ENCODE peak calls at places on chromosomes 16 and 17, in eight cellular contexts. One of them, this sample, is unnamed.

GRCh38 chr17:54348234-54348633 is 525.5 kb downstream of the KIF2B start:
- ATAC-seq in thoracic aorta: no peak
- ATAC-seq in WTC11: no peak
- ATAC-seq in pancreas: no peak
- ATAC-seq in stimulated activated effector memory CD8-positive, alpha-beta T cell treated with anti-CD3 and anti-CD28 coated beads, Interleukin-12 subunit alpha, Interleukin-12 subunit beta, amount 100 ng/mL, for 72 hours: no peak
- ATAC-seq in activated CD8-positive, alpha-beta memory T cell treated with anti-CD3 and anti-CD28 coated beads, Interleukin-2, amount 10 ng/mL, durations not matched to agents 7 days and 5 days: no peak
- ATAC-seq in HCT116: no peak
- ATAC-seq in activated T-cell treated with anti-CD3 and anti-CD28 coated beads, Interleukin-2, amount 50 U/mL, for 4 hours: no peak
- ATAC-seq in this sample: no peak

GRCh38 chr17:12983986-12984932 is 33.6 kb downstream of the ELAC2 start:
- ATAC-seq in thoracic aorta: no peak
- ATAC-seq in WTC11: no peak
- ATAC-seq in pancreas: peak
- ATAC-seq in stimulated activated effector memory CD8-positive, alpha-beta T cell treated with anti-CD3 and anti-CD28 coated beads, Interleukin-12 subunit alpha, Interleukin-12 subunit beta, amount 100 ng/mL, for 72 hours: no peak
- ATAC-seq in activated CD8-positive, alpha-beta memory T cell treated with anti-CD3 and anti-CD28 coated beads, Interleukin-2, amount 10 ng/mL, durations not matched to agents 7 days and 5 days: no peak
- ATAC-seq in HCT116: no peak
- ATAC-seq in activated T-cell treated with anti-CD3 and anti-CD28 coated beads, Interleukin-2, amount 50 U/mL, for 4 hours: no peak
- ATAC-seq in this sample: no peak

GRCh38 chr17:35051579-35052239 is 11.8 kb downstream of the RFFL start:
- ATAC-seq in thoracic aorta: no peak
- ATAC-seq in WTC11: no peak
- ATAC-seq in pancreas: peak
- ATAC-seq in stimulated activated effector memory CD8-positive, alpha-beta T cell treated with anti-CD3 and anti-CD28 coated beads, Interleukin-12 subunit alpha, Interleukin-12 subunit beta, amount 100 ng/mL, for 72 hours: peak
- ATAC-seq in activated CD8-positive, alpha-beta memory T cell treated with anti-CD3 and anti-CD28 coated beads, Interleukin-2, amount 10 ng/mL, durations not matched to agents 7 days and 5 days: peak
- ATAC-seq in HCT116: no peak
- ATAC-seq in activated T-cell treated with anti-CD3 and anti-CD28 coated beads, Interleukin-2, amount 50 U/mL, for 4 hours: no peak
- ATAC-seq in this sample: peak

GRCh38 chr17:45973099-45973838 is 25.8 kb upstream of the STH start:
- ATAC-seq in thoracic aorta: no peak
- ATAC-seq in WTC11: no peak
- ATAC-seq in pancreas: peak
- ATAC-seq in stimulated activated effector memory CD8-positive, alpha-beta T cell treated with anti-CD3 and anti-CD28 coated beads, Interleukin-12 subunit alpha, Interleukin-12 subunit beta, amount 100 ng/mL, for 72 hours: no peak
- ATAC-seq in activated CD8-positive, alpha-beta memory T cell treated with anti-CD3 and anti-CD28 coated beads, Interleukin-2, amount 10 ng/mL, durations not matched to agents 7 days and 5 days: no peak
- ATAC-seq in HCT116: no peak
- ATAC-seq in activated T-cell treated with anti-CD3 and anti-CD28 coated beads, Interleukin-2, amount 50 U/mL, for 4 hours: no peak
- ATAC-seq in this sample: no peak

GRCh38 chr17:82593590-82594087 is 54.6 kb downstream of the WDR45B start:
- ATAC-seq in thoracic aorta: no peak
- ATAC-seq in WTC11: no peak
- ATAC-seq in pancreas: peak
- ATAC-seq in stimulated activated effector memory CD8-positive, alpha-beta T cell treated with anti-CD3 and anti-CD28 coated beads, Interleukin-12 subunit alpha, Interleukin-12 subunit beta, amount 100 ng/mL, for 72 hours: no peak
- ATAC-seq in activated CD8-positive, alpha-beta memory T cell treated with anti-CD3 and anti-CD28 coated beads, Interleukin-2, amount 10 ng/mL, durations not matched to agents 7 days and 5 days: peak
- ATAC-seq in HCT116: peak
- ATAC-seq in activated T-cell treated with anti-CD3 and anti-CD28 coated beads, Interleukin-2, amount 50 U/mL, for 4 hours: no peak
- ATAC-seq in this sample: no peak

GRCh38 chr16:48378836-48379235 is 6.4 kb downstream of the SIAH1 start:
- ATAC-seq in thoracic aorta: no peak
- ATAC-seq in WTC11: no peak
- ATAC-seq in pancreas: no peak
- ATAC-seq in stimulated activated effector memory CD8-positive, alpha-beta T cell treated with anti-CD3 and anti-CD28 coated beads, Interleukin-12 subunit alpha, Interleukin-12 subunit beta, amount 100 ng/mL, for 72 hours: no peak
- ATAC-seq in activated CD8-positive, alpha-beta memory T cell treated with anti-CD3 and anti-CD28 coated beads, Interleukin-2, amount 10 ng/mL, durations not matched to agents 7 days and 5 days: no peak
- ATAC-seq in HCT116: no peak
- ATAC-seq in activated T-cell treated with anti-CD3 and anti-CD28 coated beads, Interleukin-2, amount 50 U/mL, for 4 hours: no peak
- ATAC-seq in this sample: no peak

GRCh38 chr17:10821062-10821461 is 16.8 kb downstream of the PIRT start:
- ATAC-seq in thoracic aorta: no peak
- ATAC-seq in WTC11: peak
- ATAC-seq in pancreas: peak
- ATAC-seq in stimulated activated effector memory CD8-positive, alpha-beta T cell treated with anti-CD3 and anti-CD28 coated beads, Interleukin-12 subunit alpha, Interleukin-12 subunit beta, amount 100 ng/mL, for 72 hours: no peak
- ATAC-seq in activated CD8-positive, alpha-beta memory T cell treated with anti-CD3 and anti-CD28 coated beads, Interleukin-2, amount 10 ng/mL, durations not matched to agents 7 days and 5 days: no peak
- ATAC-seq in HCT116: no peak
- ATAC-seq in activated T-cell treated with anti-CD3 and anti-CD28 coated beads, Interleukin-2, amount 50 U/mL, for 4 hours: no peak
- ATAC-seq in this sample: no peak

GRCh38 chr17:47276868-47277267 is 23.2 kb downstream of the ITGB3 start:
- ATAC-seq in thoracic aorta: no peak
- ATAC-seq in WTC11: peak
- ATAC-seq in pancreas: peak
- ATAC-seq in stimulated activated effector memory CD8-positive, alpha-beta T cell treated with anti-CD3 and anti-CD28 coated beads, Interleukin-12 subunit alpha, Interleukin-12 subunit beta, amount 100 ng/mL, for 72 hours: no peak
- ATAC-seq in activated CD8-positive, alpha-beta memory T cell treated with anti-CD3 and anti-CD28 coated beads, Interleukin-2, amount 10 ng/mL, durations not matched to agents 7 days and 5 days: no peak
- ATAC-seq in HCT116: peak
- ATAC-seq in activated T-cell treated with anti-CD3 and anti-CD28 coated beads, Interleukin-2, amount 50 U/mL, for 4 hours: no peak
- ATAC-seq in this sample: no peak

GRCh38 chr17:28334666-28335200 is 539 bp downstream of the IFT20 start:
- ATAC-seq in thoracic aorta: no peak
- ATAC-seq in WTC11: no peak
- ATAC-seq in pancreas: no peak
- ATAC-seq in stimulated activated effector memory CD8-positive, alpha-beta T cell treated with anti-CD3 and anti-CD28 coated beads, Interleukin-12 subunit alpha, Interleukin-12 subunit beta, amount 100 ng/mL, for 72 hours: no peak
- ATAC-seq in activated CD8-positive, alpha-beta memory T cell treated with anti-CD3 and anti-CD28 coated beads, Interleukin-2, amount 10 ng/mL, durations not matched to agents 7 days and 5 days: no peak
- ATAC-seq in HCT116: no peak
- ATAC-seq in activated T-cell treated with anti-CD3 and anti-CD28 coated beads, Interleukin-2, amount 50 U/mL, for 4 hours: no peak
- ATAC-seq in this sample: no peak

GRCh38 chr16:23182675-23183485 is at the start of gene SCNN1G:
- ATAC-seq in thoracic aorta: peak
- ATAC-seq in WTC11: peak
- ATAC-seq in pancreas: peak
- ATAC-seq in stimulated activated effector memory CD8-positive, alpha-beta T cell treated with anti-CD3 and anti-CD28 coated beads, Interleukin-12 subunit alpha, Interleukin-12 subunit beta, amount 100 ng/mL, for 72 hours: peak
- ATAC-seq in activated CD8-positive, alpha-beta memory T cell treated with anti-CD3 and anti-CD28 coated beads, Interleukin-2, amount 10 ng/mL, durations not matched to agents 7 days and 5 days: peak
- ATAC-seq in HCT116: no peak
- ATAC-seq in activated T-cell treated with anti-CD3 and anti-CD28 coated beads, Interleukin-2, amount 50 U/mL, for 4 hours: peak
- ATAC-seq in this sample: peak

GRCh38 chr17:44186307-44187130 is at the start of gene TMUB2:
- ATAC-seq in thoracic aorta: peak
- ATAC-seq in WTC11: peak
- ATAC-seq in pancreas: peak
- ATAC-seq in stimulated activated effector memory CD8-positive, alpha-beta T cell treated with anti-CD3 and anti-CD28 coated beads, Interleukin-12 subunit alpha, Interleukin-12 subunit beta, amount 100 ng/mL, for 72 hours: peak
- ATAC-seq in activated CD8-positive, alpha-beta memory T cell treated with anti-CD3 and anti-CD28 coated beads, Interleukin-2, amount 10 ng/mL, durations not matched to agents 7 days and 5 days: peak
- ATAC-seq in HCT116: peak
- ATAC-seq in activated T-cell treated with anti-CD3 and anti-CD28 coated beads, Interleukin-2, amount 50 U/mL, for 4 hours: peak
- ATAC-seq in this sample: peak

GRCh38 chr17:35981908-35982330 is 622 bp upstream of the CCL16 start:
- ATAC-seq in thoracic aorta: no peak
- ATAC-seq in WTC11: peak
- ATAC-seq in pancreas: no peak
- ATAC-seq in stimulated activated effector memory CD8-positive, alpha-beta T cell treated with anti-CD3 and anti-CD28 coated beads, Interleukin-12 subunit alpha, Interleukin-12 subunit beta, amount 100 ng/mL, for 72 hours: no peak
- ATAC-seq in activated CD8-positive, alpha-beta memory T cell treated with anti-CD3 and anti-CD28 coated beads, Interleukin-2, amount 10 ng/mL, durations not matched to agents 7 days and 5 days: no peak
- ATAC-seq in HCT116: peak
- ATAC-seq in activated T-cell treated with anti-CD3 and anti-CD28 coated beads, Interleukin-2, amount 50 U/mL, for 4 hours: no peak
- ATAC-seq in this sample: no peak

GRCh38 chr16:22216191-22216831 is 10.2 kb downstream of the EEF2K start:
- ATAC-seq in thoracic aorta: no peak
- ATAC-seq in WTC11: no peak
- ATAC-seq in pancreas: peak
- ATAC-seq in stimulated activated effector memory CD8-positive, alpha-beta T cell treated with anti-CD3 and anti-CD28 coated beads, Interleukin-12 subunit alpha, Interleukin-12 subunit beta, amount 100 ng/mL, for 72 hours: peak
- ATAC-seq in activated CD8-positive, alpha-beta memory T cell treated with anti-CD3 and anti-CD28 coated beads, Interleukin-2, amount 10 ng/mL, durations not matched to agents 7 days and 5 days: peak
- ATAC-seq in HCT116: no peak
- ATAC-seq in activated T-cell treated with anti-CD3 and anti-CD28 coated beads, Interleukin-2, amount 50 U/mL, for 4 hours: no peak
- ATAC-seq in this sample: no peak

GRCh38 chr16:88062341-88062861 is 111.2 kb downstream of the BANP start:
- ATAC-seq in thoracic aorta: peak
- ATAC-seq in WTC11: no peak
- ATAC-seq in pancreas: peak
- ATAC-seq in stimulated activated effector memory CD8-positive, alpha-beta T cell treated with anti-CD3 and anti-CD28 coated beads, Interleukin-12 subunit alpha, Interleukin-12 subunit beta, amount 100 ng/mL, for 72 hours: no peak
- ATAC-seq in activated CD8-positive, alpha-beta memory T cell treated with anti-CD3 and anti-CD28 coated beads, Interleukin-2, amount 10 ng/mL, durations not matched to agents 7 days and 5 days: no peak
- ATAC-seq in HCT116: no peak
- ATAC-seq in activated T-cell treated with anti-CD3 and anti-CD28 coated beads, Interleukin-2, amount 50 U/mL, for 4 hours: no peak
- ATAC-seq in this sample: no peak

GRCh38 chr16:23141033-23141432 is 8.2 kb downstream of the USP31 start:
- ATAC-seq in thoracic aorta: no peak
- ATAC-seq in WTC11: no peak
- ATAC-seq in pancreas: no peak
- ATAC-seq in stimulated activated effector memory CD8-positive, alpha-beta T cell treated with anti-CD3 and anti-CD28 coated beads, Interleukin-12 subunit alpha, Interleukin-12 subunit beta, amount 100 ng/mL, for 72 hours: no peak
- ATAC-seq in activated CD8-positive, alpha-beta memory T cell treated with anti-CD3 and anti-CD28 coated beads, Interleukin-2, amount 10 ng/mL, durations not matched to agents 7 days and 5 days: no peak
- ATAC-seq in HCT116: no peak
- ATAC-seq in activated T-cell treated with anti-CD3 and anti-CD28 coated beads, Interleukin-2, amount 50 U/mL, for 4 hours: no peak
- ATAC-seq in this sample: no peak

GRCh38 chr17:45648642-45649041 is 135.5 kb upstream of the CRHR1 start:
- ATAC-seq in thoracic aorta: no peak
- ATAC-seq in WTC11: peak
- ATAC-seq in pancreas: no peak
- ATAC-seq in stimulated activated effector memory CD8-positive, alpha-beta T cell treated with anti-CD3 and anti-CD28 coated beads, Interleukin-12 subunit alpha, Interleukin-12 subunit beta, amount 100 ng/mL, for 72 hours: no peak
- ATAC-seq in activated CD8-positive, alpha-beta memory T cell treated with anti-CD3 and anti-CD28 coated beads, Interleukin-2, amount 10 ng/mL, durations not matched to agents 7 days and 5 days: no peak
- ATAC-seq in HCT116: peak
- ATAC-seq in activated T-cell treated with anti-CD3 and anti-CD28 coated beads, Interleukin-2, amount 50 U/mL, for 4 hours: no peak
- ATAC-seq in this sample: no peak

GRCh38 chr17:74567397-74567796 is at the start of gene CD300H:
- ATAC-seq in thoracic aorta: no peak
- ATAC-seq in WTC11: no peak
- ATAC-seq in pancreas: peak
- ATAC-seq in stimulated activated effector memory CD8-positive, alpha-beta T cell treated with anti-CD3 and anti-CD28 coated beads, Interleukin-12 subunit alpha, Interleukin-12 subunit beta, amount 100 ng/mL, for 72 hours: no peak
- ATAC-seq in activated CD8-positive, alpha-beta memory T cell treated with anti-CD3 and anti-CD28 coated beads, Interleukin-2, amount 10 ng/mL, durations not matched to agents 7 days and 5 days: no peak
- ATAC-seq in HCT116: no peak
- ATAC-seq in activated T-cell treated with anti-CD3 and anti-CD28 coated beads, Interleukin-2, amount 50 U/mL, for 4 hours: no peak
- ATAC-seq in this sample: no peak

GRCh38 chr17:330993-331701 is 21.5 kb downstream of the RPH3AL start:
- ATAC-seq in thoracic aorta: no peak
- ATAC-seq in WTC11: no peak
- ATAC-seq in pancreas: peak
- ATAC-seq in stimulated activated effector memory CD8-positive, alpha-beta T cell treated with anti-CD3 and anti-CD28 coated beads, Interleukin-12 subunit alpha, Interleukin-12 subunit beta, amount 100 ng/mL, for 72 hours: no peak
- ATAC-seq in activated CD8-positive, alpha-beta memory T cell treated with anti-CD3 and anti-CD28 coated beads, Interleukin-2, amount 10 ng/mL, durations not matched to agents 7 days and 5 days: no peak
- ATAC-seq in HCT116: no peak
- ATAC-seq in activated T-cell treated with anti-CD3 and anti-CD28 coated beads, Interleukin-2, amount 50 U/mL, for 4 hours: no peak
- ATAC-seq in this sample: peak

GRCh38 chr16:85335584-85336492 is 223.6 kb upstream of the CIBAR2 start:
- ATAC-seq in thoracic aorta: no peak
- ATAC-seq in WTC11: no peak
- ATAC-seq in pancreas: no peak
- ATAC-seq in stimulated activated effector memory CD8-positive, alpha-beta T cell treated with anti-CD3 and anti-CD28 coated beads, Interleukin-12 subunit alpha, Interleukin-12 subunit beta, amount 100 ng/mL, for 72 hours: no peak
- ATAC-seq in activated CD8-positive, alpha-beta memory T cell treated with anti-CD3 and anti-CD28 coated beads, Interleukin-2, amount 10 ng/mL, durations not matched to agents 7 days and 5 days: no peak
- ATAC-seq in HCT116: no peak
- ATAC-seq in activated T-cell treated with anti-CD3 and anti-CD28 coated beads, Interleukin-2, amount 50 U/mL, for 4 hours: no peak
- ATAC-seq in this sample: no peak

GRCh38 chr17:60388742-60389141 is 3.2 kb downstream of the USP32 start:
- ATAC-seq in thoracic aorta: no peak
- ATAC-seq in WTC11: no peak
- ATAC-seq in pancreas: no peak
- ATAC-seq in stimulated activated effector memory CD8-positive, alpha-beta T cell treated with anti-CD3 and anti-CD28 coated beads, Interleukin-12 subunit alpha, Interleukin-12 subunit beta, amount 100 ng/mL, for 72 hours: no peak
- ATAC-seq in activated CD8-positive, alpha-beta memory T cell treated with anti-CD3 and anti-CD28 coated beads, Interleukin-2, amount 10 ng/mL, durations not matched to agents 7 days and 5 days: no peak
- ATAC-seq in HCT116: no peak
- ATAC-seq in activated T-cell treated with anti-CD3 and anti-CD28 coated beads, Interleukin-2, amount 50 U/mL, for 4 hours: no peak
- ATAC-seq in this sample: no peak

GRCh38 chr16:23088018-23088417 is 61.2 kb downstream of the USP31 start:
- ATAC-seq in thoracic aorta: no peak
- ATAC-seq in WTC11: no peak
- ATAC-seq in pancreas: no peak
- ATAC-seq in stimulated activated effector memory CD8-positive, alpha-beta T cell treated with anti-CD3 and anti-CD28 coated beads, Interleukin-12 subunit alpha, Interleukin-12 subunit beta, amount 100 ng/mL, for 72 hours: no peak
- ATAC-seq in activated CD8-positive, alpha-beta memory T cell treated with anti-CD3 and anti-CD28 coated beads, Interleukin-2, amount 10 ng/mL, durations not matched to agents 7 days and 5 days: no peak
- ATAC-seq in HCT116: no peak
- ATAC-seq in activated T-cell treated with anti-CD3 and anti-CD28 coated beads, Interleukin-2, amount 50 U/mL, for 4 hours: no peak
- ATAC-seq in this sample: no peak

GRCh38 chr16:951660-952301 is 19.0 kb downstream of the LMF1 start:
- ATAC-seq in thoracic aorta: no peak
- ATAC-seq in WTC11: no peak
- ATAC-seq in pancreas: no peak
- ATAC-seq in stimulated activated effector memory CD8-positive, alpha-beta T cell treated with anti-CD3 and anti-CD28 coated beads, Interleukin-12 subunit alpha, Interleukin-12 subunit beta, amount 100 ng/mL, for 72 hours: no peak
- ATAC-seq in activated CD8-positive, alpha-beta memory T cell treated with anti-CD3 and anti-CD28 coated beads, Interleukin-2, amount 10 ng/mL, durations not matched to agents 7 days and 5 days: no peak
- ATAC-seq in HCT116: no peak
- ATAC-seq in activated T-cell treated with anti-CD3 and anti-CD28 coated beads, Interleukin-2, amount 50 U/mL, for 4 hours: no peak
- ATAC-seq in this sample: no peak

GRCh38 chr17:35913611-35914010 is 17.0 kb downstream of the RDM1 start:
- ATAC-seq in thoracic aorta: no peak
- ATAC-seq in WTC11: no peak
- ATAC-seq in pancreas: no peak
- ATAC-seq in stimulated activated effector memory CD8-positive, alpha-beta T cell treated with anti-CD3 and anti-CD28 coated beads, Interleukin-12 subunit alpha, Interleukin-12 subunit beta, amount 100 ng/mL, for 72 hours: no peak
- ATAC-seq in activated CD8-positive, alpha-beta memory T cell treated with anti-CD3 and anti-CD28 coated beads, Interleukin-2, amount 10 ng/mL, durations not matched to agents 7 days and 5 days: no peak
- ATAC-seq in HCT116: no peak
- ATAC-seq in activated T-cell treated with anti-CD3 and anti-CD28 coated beads, Interleukin-2, amount 50 U/mL, for 4 hours: no peak
- ATAC-seq in this sample: no peak

GRCh38 chr17:4389079-4389478 is 22.6 kb upstream of the UBE2G1 start:
- ATAC-seq in thoracic aorta: no peak
- ATAC-seq in WTC11: peak
- ATAC-seq in pancreas: peak
- ATAC-seq in stimulated activated effector memory CD8-positive, alpha-beta T cell treated with anti-CD3 and anti-CD28 coated beads, Interleukin-12 subunit alpha, Interleukin-12 subunit beta, amount 100 ng/mL, for 72 hours: no peak
- ATAC-seq in activated CD8-positive, alpha-beta memory T cell treated with anti-CD3 and anti-CD28 coated beads, Interleukin-2, amount 10 ng/mL, durations not matched to agents 7 days and 5 days: no peak
- ATAC-seq in HCT116: peak
- ATAC-seq in activated T-cell treated with anti-CD3 and anti-CD28 coated beads, Interleukin-2, amount 50 U/mL, for 4 hours: no peak
- ATAC-seq in this sample: no peak

GRCh38 chr16:78230832-78231231 is 131.4 kb downstream of the WWOX start:
- ATAC-seq in thoracic aorta: no peak
- ATAC-seq in WTC11: no peak
- ATAC-seq in pancreas: no peak
- ATAC-seq in stimulated activated effector memory CD8-positive, alpha-beta T cell treated with anti-CD3 and anti-CD28 coated beads, Interleukin-12 subunit alpha, Interleukin-12 subunit beta, amount 100 ng/mL, for 72 hours: no peak
- ATAC-seq in activated CD8-positive, alpha-beta memory T cell treated with anti-CD3 and anti-CD28 coated beads, Interleukin-2, amount 10 ng/mL, durations not matched to agents 7 days and 5 days: no peak
- ATAC-seq in HCT116: no peak
- ATAC-seq in activated T-cell treated with anti-CD3 and anti-CD28 coated beads, Interleukin-2, amount 50 U/mL, for 4 hours: no peak
- ATAC-seq in this sample: no peak

GRCh38 chr16:57187508-57187854 is 1.4 kb downstream of the RSPRY1 start:
- ATAC-seq in thoracic aorta: no peak
- ATAC-seq in WTC11: no peak
- ATAC-seq in pancreas: peak
- ATAC-seq in stimulated activated effector memory CD8-positive, alpha-beta T cell treated with anti-CD3 and anti-CD28 coated beads, Interleukin-12 subunit alpha, Interleukin-12 subunit beta, amount 100 ng/mL, for 72 hours: no peak
- ATAC-seq in activated CD8-positive, alpha-beta memory T cell treated with anti-CD3 and anti-CD28 coated beads, Interleukin-2, amount 10 ng/mL, durations not matched to agents 7 days and 5 days: no peak
- ATAC-seq in HCT116: no peak
- ATAC-seq in activated T-cell treated with anti-CD3 and anti-CD28 coated beads, Interleukin-2, amount 50 U/mL, for 4 hours: no peak
- ATAC-seq in this sample: no peak

GRCh38 chr16:56297684-56298083 is 106.4 kb downstream of the GNAO1 start:
- ATAC-seq in thoracic aorta: no peak
- ATAC-seq in WTC11: no peak
- ATAC-seq in pancreas: no peak
- ATAC-seq in stimulated activated effector memory CD8-positive, alpha-beta T cell treated with anti-CD3 and anti-CD28 coated beads, Interleukin-12 subunit alpha, Interleukin-12 subunit beta, amount 100 ng/mL, for 72 hours: no peak
- ATAC-seq in activated CD8-positive, alpha-beta memory T cell treated with anti-CD3 and anti-CD28 coated beads, Interleukin-2, amount 10 ng/mL, durations not matched to agents 7 days and 5 days: no peak
- ATAC-seq in HCT116: no peak
- ATAC-seq in activated T-cell treated with anti-CD3 and anti-CD28 coated beads, Interleukin-2, amount 50 U/mL, for 4 hours: no peak
- ATAC-seq in this sample: no peak

GRCh38 chr16:75075688-75076268 is 40.8 kb downstream of the LDHD start:
- ATAC-seq in thoracic aorta: no peak
- ATAC-seq in WTC11: no peak
- ATAC-seq in pancreas: no peak
- ATAC-seq in stimulated activated effector memory CD8-positive, alpha-beta T cell treated with anti-CD3 and anti-CD28 coated beads, Interleukin-12 subunit alpha, Interleukin-12 subunit beta, amount 100 ng/mL, for 72 hours: no peak
- ATAC-seq in activated CD8-positive, alpha-beta memory T cell treated with anti-CD3 and anti-CD28 coated beads, Interleukin-2, amount 10 ng/mL, durations not matched to agents 7 days and 5 days: no peak
- ATAC-seq in HCT116: no peak
- ATAC-seq in activated T-cell treated with anti-CD3 and anti-CD28 coated beads, Interleukin-2, amount 50 U/mL, for 4 hours: no peak
- ATAC-seq in this sample: no peak

GRCh38 chr16:67349172-67349571 is 22.6 kb downstream of the LRRC36 start:
- ATAC-seq in thoracic aorta: no peak
- ATAC-seq in WTC11: no peak
- ATAC-seq in pancreas: peak
- ATAC-seq in stimulated activated effector memory CD8-positive, alpha-beta T cell treated with anti-CD3 and anti-CD28 coated beads, Interleukin-12 subunit alpha, Interleukin-12 subunit beta, amount 100 ng/mL, for 72 hours: peak
- ATAC-seq in activated CD8-positive, alpha-beta memory T cell treated with anti-CD3 and anti-CD28 coated beads, Interleukin-2, amount 10 ng/mL, durations not matched to agents 7 days and 5 days: peak
- ATAC-seq in HCT116: peak
- ATAC-seq in activated T-cell treated with anti-CD3 and anti-CD28 coated beads, Interleukin-2, amount 50 U/mL, for 4 hours: peak
- ATAC-seq in this sample: peak

GRCh38 chr17:55037828-55038227 is 69.3 kb downstream of the STXBP4 start:
- ATAC-seq in thoracic aorta: no peak
- ATAC-seq in WTC11: no peak
- ATAC-seq in pancreas: no peak
- ATAC-seq in stimulated activated effector memory CD8-positive, alpha-beta T cell treated with anti-CD3 and anti-CD28 coated beads, Interleukin-12 subunit alpha, Interleukin-12 subunit beta, amount 100 ng/mL, for 72 hours: peak
- ATAC-seq in activated CD8-positive, alpha-beta memory T cell treated with anti-CD3 and anti-CD28 coated beads, Interleukin-2, amount 10 ng/mL, durations not matched to agents 7 days and 5 days: peak
- ATAC-seq in HCT116: no peak
- ATAC-seq in activated T-cell treated with anti-CD3 and anti-CD28 coated beads, Interleukin-2, amount 50 U/mL, for 4 hours: peak
- ATAC-seq in this sample: peak

GRCh38 chr17:61260061-61260797 is 139.4 kb upstream of the TBX2 start:
- ATAC-seq in thoracic aorta: peak
- ATAC-seq in WTC11: no peak
- ATAC-seq in pancreas: no peak
- ATAC-seq in stimulated activated effector memory CD8-positive, alpha-beta T cell treated with anti-CD3 and anti-CD28 coated beads, Interleukin-12 subunit alpha, Interleukin-12 subunit beta, amount 100 ng/mL, for 72 hours: no peak
- ATAC-seq in activated CD8-positive, alpha-beta memory T cell treated with anti-CD3 and anti-CD28 coated beads, Interleukin-2, amount 10 ng/mL, durations not matched to agents 7 days and 5 days: no peak
- ATAC-seq in HCT116: no peak
- ATAC-seq in activated T-cell treated with anti-CD3 and anti-CD28 coated beads, Interleukin-2, amount 50 U/mL, for 4 hours: no peak
- ATAC-seq in this sample: no peak